ENCODE peak calls at places on chromosomes 3 and 15, in nine cellular contexts. One of them, this sample, is unnamed.

GRCh38 chr3:29137601-29138000 is 143.3 kb upstream of the RBMS3 start:
- DNase-seq in GM20000: no peak
- DNase-seq in nephron progenitor cell: no peak
- DNase-seq in heart left ventricle: no peak
- DNase-seq in pancreas: no peak
- DNase-seq in tibial nerve: no peak
- DNase-seq in activated B cell treated with CpG ODN at 0.5 μM for 24 hours: no peak
- DNase-seq in fibroblast of pulmonary artery: no peak
- DNase-seq in endothelial cell: no peak
- DNase-seq in this sample: no peak

GRCh38 chr3:44915702-44916438 is 41.5 kb downstream of the TGM4 start:
- DNase-seq in tibial nerve: no peak
- DNase-seq in fibroblast of pulmonary artery: peak
- DNase-seq in nephron progenitor cell: no peak
- DNase-seq in pancreas: no peak
- DNase-seq in heart left ventricle: no peak
- DNase-seq in endothelial cell: peak
- DNase-seq in activated B cell treated with CpG ODN at 0.5 μM for 24 hours: no peak
- DNase-seq in GM20000: no peak
- DNase-seq in this sample: no peak

GRCh38 chr3:184259878-184260570 is 1.3 kb downstream of the CAMK2N2 start:
- DNase-seq in GM20000: peak
- DNase-seq in fibroblast of pulmonary artery: peak
- DNase-seq in tibial nerve: no peak
- DNase-seq in heart left ventricle: peak
- DNase-seq in activated B cell treated with CpG ODN at 0.5 μM for 24 hours: peak
- DNase-seq in nephron progenitor cell: peak
- DNase-seq in pancreas: peak
- DNase-seq in endothelial cell: peak
- DNase-seq in this sample: peak

GRCh38 chr15:52102468-52102867 is 10.1 kb downstream of the BCL2L10 start:
- DNase-seq in heart left ventricle: no peak
- DNase-seq in pancreas: no peak
- DNase-seq in nephron progenitor cell: no peak
- DNase-seq in GM20000: no peak
- DNase-seq in tibial nerve: no peak
- DNase-seq in fibroblast of pulmonary artery: peak
- DNase-seq in endothelial cell: no peak
- DNase-seq in activated B cell treated with CpG ODN at 0.5 μM for 24 hours: no peak
- DNase-seq in this sample: no peak

GRCh38 chr3:5264896-5265770 is 77.6 kb downstream of the EDEM1 start:
- DNase-seq in fibroblast of pulmonary artery: no peak
- DNase-seq in heart left ventricle: no peak
- DNase-seq in nephron progenitor cell: no peak
- DNase-seq in activated B cell treated with CpG ODN at 0.5 μM for 24 hours: no peak
- DNase-seq in pancreas: no peak
- DNase-seq in endothelial cell: no peak
- DNase-seq in GM20000: no peak
- DNase-seq in tibial nerve: no peak
- DNase-seq in this sample: no peak

GRCh38 chr3:125406070-125406469 is 30.9 kb upstream of the ZNF148 start:
- DNase-seq in tibial nerve: no peak
- DNase-seq in fibroblast of pulmonary artery: no peak
- DNase-seq in endothelial cell: no peak
- DNase-seq in GM20000: no peak
- DNase-seq in nephron progenitor cell: no peak
- DNase-seq in heart left ventricle: no peak
- DNase-seq in activated B cell treated with CpG ODN at 0.5 μM for 24 hours: no peak
- DNase-seq in pancreas: no peak
- DNase-seq in this sample: no peak

GRCh38 chr3:129277829-129278271 is 820 bp upstream of the HMCES start:
- DNase-seq in fibroblast of pulmonary artery: no peak
- DNase-seq in tibial nerve: no peak
- DNase-seq in nephron progenitor cell: peak
- DNase-seq in endothelial cell: peak
- DNase-seq in pancreas: peak
- DNase-seq in activated B cell treated with CpG ODN at 0.5 μM for 24 hours: peak
- DNase-seq in heart left ventricle: no peak
- DNase-seq in GM20000: peak
- DNase-seq in this sample: no peak

GRCh38 chr3:195165790-195166189 is 105.2 kb downstream of the XXYLT1 start:
- DNase-seq in nephron progenitor cell: no peak
- DNase-seq in endothelial cell: no peak
- DNase-seq in pancreas: no peak
- DNase-seq in activated B cell treated with CpG ODN at 0.5 μM for 24 hours: no peak
- DNase-seq in fibroblast of pulmonary artery: no peak
- DNase-seq in heart left ventricle: no peak
- DNase-seq in tibial nerve: no peak
- DNase-seq in GM20000: no peak
- DNase-seq in this sample: no peak

GRCh38 chr3:150545419-150546225 is 674 bp downstream of the SERP1 start:
- DNase-seq in fibroblast of pulmonary artery: peak
- DNase-seq in tibial nerve: peak
- DNase-seq in activated B cell treated with CpG ODN at 0.5 μM for 24 hours: no peak
- DNase-seq in nephron progenitor cell: no peak
- DNase-seq in GM20000: peak
- DNase-seq in endothelial cell: no peak
- DNase-seq in pancreas: no peak
- DNase-seq in heart left ventricle: peak
- DNase-seq in this sample: peak

GRCh38 chr3:55802816-55803215 is 315.7 kb upstream of the WNT5A start:
- DNase-seq in GM20000: no peak
- DNase-seq in nephron progenitor cell: no peak
- DNase-seq in pancreas: no peak
- DNase-seq in heart left ventricle: no peak
- DNase-seq in fibroblast of pulmonary artery: no peak
- DNase-seq in tibial nerve: no peak
- DNase-seq in endothelial cell: no peak
- DNase-seq in activated B cell treated with CpG ODN at 0.5 μM for 24 hours: no peak
- DNase-seq in this sample: no peak

GRCh38 chr15:28975766-28976179 is 90.0 kb downstream of the APBA2 start:
- DNase-seq in GM20000: peak
- DNase-seq in heart left ventricle: no peak
- DNase-seq in endothelial cell: peak
- DNase-seq in activated B cell treated with CpG ODN at 0.5 μM for 24 hours: no peak
- DNase-seq in tibial nerve: no peak
- DNase-seq in nephron progenitor cell: peak
- DNase-seq in fibroblast of pulmonary artery: peak
- DNase-seq in pancreas: peak
- DNase-seq in this sample: peak

GRCh38 chr3:69803871-69804270 is 64.6 kb downstream of the MITF start:
- DNase-seq in pancreas: no peak
- DNase-seq in fibroblast of pulmonary artery: no peak
- DNase-seq in tibial nerve: no peak
- DNase-seq in nephron progenitor cell: no peak
- DNase-seq in endothelial cell: no peak
- DNase-seq in activated B cell treated with CpG ODN at 0.5 μM for 24 hours: no peak
- DNase-seq in GM20000: no peak
- DNase-seq in heart left ventricle: no peak
- DNase-seq in this sample: no peak

GRCh38 chr3:113747719-113748046 is 848 bp downstream of the ATP6V1A start:
- DNase-seq in heart left ventricle: no peak
- DNase-seq in pancreas: no peak
- DNase-seq in tibial nerve: no peak
- DNase-seq in endothelial cell: no peak
- DNase-seq in GM20000: peak
- DNase-seq in fibroblast of pulmonary artery: peak
- DNase-seq in activated B cell treated with CpG ODN at 0.5 μM for 24 hours: no peak
- DNase-seq in nephron progenitor cell: no peak
- DNase-seq in this sample: no peak

GRCh38 chr15:38438031-38438986 is 15.6 kb upstream of the FAM98B start:
- DNase-seq in pancreas: no peak
- DNase-seq in nephron progenitor cell: no peak
- DNase-seq in endothelial cell: no peak
- DNase-seq in activated B cell treated with CpG ODN at 0.5 μM for 24 hours: no peak
- DNase-seq in fibroblast of pulmonary artery: peak
- DNase-seq in heart left ventricle: no peak
- DNase-seq in GM20000: no peak
- DNase-seq in tibial nerve: no peak
- DNase-seq in this sample: no peak

GRCh38 chr3:78875851-78876250 is 891.9 kb downstream of the ROBO1 start:
- DNase-seq in GM20000: no peak
- DNase-seq in fibroblast of pulmonary artery: no peak
- DNase-seq in nephron progenitor cell: no peak
- DNase-seq in activated B cell treated with CpG ODN at 0.5 μM for 24 hours: no peak
- DNase-seq in tibial nerve: no peak
- DNase-seq in pancreas: no peak
- DNase-seq in heart left ventricle: no peak
- DNase-seq in endothelial cell: no peak
- DNase-seq in this sample: no peak

GRCh38 chr15:100650685-100651084 is 48.3 kb downstream of the ASB7 start:
- DNase-seq in fibroblast of pulmonary artery: no peak
- DNase-seq in nephron progenitor cell: no peak
- DNase-seq in tibial nerve: no peak
- DNase-seq in GM20000: no peak
- DNase-seq in activated B cell treated with CpG ODN at 0.5 μM for 24 hours: no peak
- DNase-seq in pancreas: no peak
- DNase-seq in heart left ventricle: no peak
- DNase-seq in endothelial cell: no peak
- DNase-seq in this sample: no peak
- TF ChIP-seq CTCF in fibroblast of pulmonary artery: no peak
- TF ChIP-seq CTCF in nephron progenitor cell: no peak
- TF ChIP-seq CTCF in tibial nerve: no peak
- TF ChIP-seq CTCF in GM20000: no peak
- TF ChIP-seq CTCF in activated B cell treated with CpG ODN at 0.5 μM for 24 hours: no peak
- TF ChIP-seq CTCF in pancreas: no peak
- TF ChIP-seq CTCF in heart left ventricle: no peak
- TF ChIP-seq CTCF in endothelial cell: no peak
- TF ChIP-seq CTCF in this sample: no peak

DNA sequence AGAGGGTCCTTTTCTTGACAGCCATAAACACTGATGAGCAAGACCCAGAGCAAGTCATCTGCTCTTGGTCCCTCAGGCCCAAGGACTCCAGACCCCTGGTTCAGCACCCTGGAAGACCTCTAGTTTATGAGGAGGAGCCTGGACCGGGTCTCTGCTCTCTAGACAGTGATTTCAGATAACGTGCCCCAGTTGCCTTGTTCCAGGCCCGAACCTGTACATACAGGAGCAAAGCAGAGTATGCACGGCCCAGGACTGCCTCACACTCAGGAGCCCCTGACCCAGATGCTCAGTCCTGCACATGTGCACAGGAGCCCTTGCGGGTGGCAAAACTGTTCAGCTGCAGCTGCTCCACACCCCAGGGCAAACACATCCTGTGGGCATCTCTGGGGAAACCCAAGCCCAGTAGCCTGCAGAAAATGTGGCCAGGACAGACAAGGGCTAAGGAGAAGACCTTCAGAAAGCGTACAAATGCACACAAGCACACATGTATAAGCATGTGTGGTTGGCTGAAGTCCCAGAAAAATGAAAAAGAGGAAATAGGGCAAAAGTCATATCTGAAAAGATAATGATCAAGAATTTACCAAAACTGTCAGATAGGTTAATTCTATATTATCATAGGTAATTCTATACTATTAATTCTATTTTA is 59.9 kb upstream of the CORO2B start:
- DNase-seq in pancreas: no peak
- DNase-seq in tibial nerve: no peak
- DNase-seq in fibroblast of pulmonary artery: no peak
- DNase-seq in endothelial cell: no peak
- DNase-seq in heart left ventricle: no peak
- DNase-seq in GM20000: no peak
- DNase-seq in activated B cell treated with CpG ODN at 0.5 μM for 24 hours: no peak
- DNase-seq in nephron progenitor cell: no peak
- DNase-seq in this sample: no peak
- TF ChIP-seq CTCF in pancreas: no peak
- TF ChIP-seq CTCF in tibial nerve: no peak
- TF ChIP-seq CTCF in fibroblast of pulmonary artery: no peak
- TF ChIP-seq CTCF in endothelial cell: no peak
- TF ChIP-seq CTCF in heart left ventricle: no peak
- TF ChIP-seq CTCF in GM20000: no peak
- TF ChIP-seq CTCF in activated B cell treated with CpG ODN at 0.5 μM for 24 hours: no peak
- TF ChIP-seq CTCF in nephron progenitor cell: no peak
- TF ChIP-seq CTCF in this sample: no peak

DNA sequence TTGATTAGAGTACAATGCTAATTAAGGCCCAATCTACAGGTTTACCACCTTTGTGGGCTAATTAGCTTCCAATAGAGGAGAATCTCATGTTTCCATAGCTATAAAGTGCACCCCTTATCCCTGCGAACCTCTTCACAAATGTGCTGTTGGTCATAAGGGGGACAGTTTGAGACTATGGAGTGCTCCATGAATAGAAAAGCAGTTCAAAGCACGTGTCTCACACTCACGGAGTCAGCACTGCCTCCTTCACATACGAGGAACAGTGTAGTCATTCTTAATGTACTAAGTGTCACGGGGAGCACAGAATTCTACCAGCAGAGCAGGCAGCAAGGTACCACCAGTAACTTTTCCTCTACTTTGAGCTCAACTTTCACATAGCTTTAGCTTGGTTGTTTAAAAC is 62.1 kb downstream of the ETV5 start:
- DNase-seq in heart left ventricle: no peak
- DNase-seq in activated B cell treated with CpG ODN at 0.5 μM for 24 hours: no peak
- DNase-seq in pancreas: no peak
- DNase-seq in nephron progenitor cell: no peak
- DNase-seq in endothelial cell: no peak
- DNase-seq in fibroblast of pulmonary artery: no peak
- DNase-seq in tibial nerve: no peak
- DNase-seq in GM20000: no peak
- DNase-seq in this sample: no peak
- TF ChIP-seq CTCF in heart left ventricle: no peak
- TF ChIP-seq CTCF in activated B cell treated with CpG ODN at 0.5 μM for 24 hours: no peak
- TF ChIP-seq CTCF in pancreas: no peak
- TF ChIP-seq CTCF in nephron progenitor cell: no peak
- TF ChIP-seq CTCF in endothelial cell: no peak
- TF ChIP-seq CTCF in fibroblast of pulmonary artery: no peak
- TF ChIP-seq CTCF in tibial nerve: no peak
- TF ChIP-seq CTCF in GM20000: no peak
- TF ChIP-seq CTCF in this sample: no peak

GRCh38 chr3:40167958-40168357 is 141.5 kb upstream of the EIF1B start:
- DNase-seq in heart left ventricle: no peak
- DNase-seq in tibial nerve: no peak
- DNase-seq in fibroblast of pulmonary artery: no peak
- DNase-seq in pancreas: no peak
- DNase-seq in GM20000: no peak
- DNase-seq in nephron progenitor cell: no peak
- DNase-seq in endothelial cell: no peak
- DNase-seq in activated B cell treated with CpG ODN at 0.5 μM for 24 hours: no peak
- DNase-seq in this sample: no peak

GRCh38 chr3:40169983-40170382 is 139.5 kb upstream of the EIF1B start:
- DNase-seq in GM20000: peak
- DNase-seq in tibial nerve: no peak
- DNase-seq in fibroblast of pulmonary artery: no peak
- DNase-seq in activated B cell treated with CpG ODN at 0.5 μM for 24 hours: no peak
- DNase-seq in pancreas: no peak
- DNase-seq in heart left ventricle: no peak
- DNase-seq in endothelial cell: no peak
- DNase-seq in nephron progenitor cell: no peak
- DNase-seq in this sample: peak

GRCh38 chr3:40162616-40163015 is 146.9 kb upstream of the EIF1B start:
- DNase-seq in nephron progenitor cell: no peak
- DNase-seq in endothelial cell: no peak
- DNase-seq in GM20000: no peak
- DNase-seq in tibial nerve: no peak
- DNase-seq in activated B cell treated with CpG ODN at 0.5 μM for 24 hours: no peak
- DNase-seq in fibroblast of pulmonary artery: no peak
- DNase-seq in pancreas: no peak
- DNase-seq in heart left ventricle: no peak
- DNase-seq in this sample: no peak

GRCh38 chr3:40170395-40170794 is 139.1 kb upstream of the EIF1B start:
- DNase-seq in activated B cell treated with CpG ODN at 0.5 μM for 24 hours: no peak
- DNase-seq in fibroblast of pulmonary artery: no peak
- DNase-seq in GM20000: peak
- DNase-seq in nephron progenitor cell: no peak
- DNase-seq in tibial nerve: no peak
- DNase-seq in endothelial cell: no peak
- DNase-seq in pancreas: no peak
- DNase-seq in heart left ventricle: no peak
- DNase-seq in this sample: peak

GRCh38 chr3:40166997-40167396 is 142.5 kb upstream of the EIF1B start:
- DNase-seq in heart left ventricle: no peak
- DNase-seq in fibroblast of pulmonary artery: no peak
- DNase-seq in activated B cell treated with CpG ODN at 0.5 μM for 24 hours: no peak
- DNase-seq in endothelial cell: no peak
- DNase-seq in nephron progenitor cell: no peak
- DNase-seq in GM20000: no peak
- DNase-seq in tibial nerve: no peak
- DNase-seq in pancreas: no peak
- DNase-seq in this sample: no peak
- TF ChIP-seq CTCF in heart left ventricle: no peak
- TF ChIP-seq CTCF in fibroblast of pulmonary artery: no peak
- TF ChIP-seq CTCF in activated B cell treated with CpG ODN at 0.5 μM for 24 hours: no peak
- TF ChIP-seq CTCF in endothelial cell: no peak
- TF ChIP-seq CTCF in nephron progenitor cell: no peak
- TF ChIP-seq CTCF in GM20000: no peak
- TF ChIP-seq CTCF in tibial nerve: no peak
- TF ChIP-seq CTCF in pancreas: no peak
- TF ChIP-seq CTCF in this sample: no peak

This sample was measured in GM13976.